ENCODE peak calls at places on chromosomes 13 and 19, in five cellular contexts. One of them, this sample, is unnamed.

GRCh38 chr13:98343461-98343860 is 166.4 kb upstream of the RNF113B start:
- DNase-seq in neural progenitor cell: peak
- DNase-seq in mammary epithelial cell: no peak
- DNase-seq in heart left ventricle: no peak
- DNase-seq in breast epithelium: no peak
- DNase-seq in this sample: no peak

GRCh38 chr13:21076265-21076653 is 14.9 kb upstream of the LATS2 start:
- DNase-seq in neural progenitor cell: no peak
- DNase-seq in mammary epithelial cell: no peak
- DNase-seq in heart left ventricle: no peak
- DNase-seq in breast epithelium: no peak
- DNase-seq in this sample: no peak

GRCh38 chr19:43562698-43563241 is 12.6 kb downstream of the XRCC1 start:
- DNase-seq in neural progenitor cell: no peak
- DNase-seq in mammary epithelial cell: peak
- DNase-seq in heart left ventricle: peak
- DNase-seq in breast epithelium: no peak
- DNase-seq in this sample: peak

GRCh38 chr13:57631607-57632275 is at the start of gene PCDH17:
- DNase-seq in neural progenitor cell: peak
- DNase-seq in mammary epithelial cell: no peak
- DNase-seq in heart left ventricle: peak
- DNase-seq in breast epithelium: peak
- DNase-seq in this sample: no peak

GRCh38 chr13:106138620-106139019 is 396.8 kb downstream of the EFNB2 start:
- DNase-seq in neural progenitor cell: no peak
- DNase-seq in mammary epithelial cell: no peak
- DNase-seq in heart left ventricle: no peak
- DNase-seq in breast epithelium: no peak
- DNase-seq in this sample: no peak

GRCh38 chr19:32343550-32344262 is 1.7 kb upstream of the ZNF507 start:
- DNase-seq in neural progenitor cell: no peak
- DNase-seq in mammary epithelial cell: peak
- DNase-seq in heart left ventricle: no peak
- DNase-seq in breast epithelium: no peak
- DNase-seq in this sample: no peak

GRCh38 chr13:27622102-27622820 is 569 bp downstream of the POLR1D start:
- DNase-seq in neural progenitor cell: no peak
- DNase-seq in mammary epithelial cell: no peak
- DNase-seq in heart left ventricle: no peak
- DNase-seq in breast epithelium: no peak
- DNase-seq in this sample: no peak

GRCh38 chr13:23558675-23559536 is 11.3 kb upstream of the TNFRSF19 start:
- DNase-seq in neural progenitor cell: no peak
- DNase-seq in mammary epithelial cell: peak
- DNase-seq in heart left ventricle: no peak
- DNase-seq in breast epithelium: no peak
- DNase-seq in this sample: peak

GRCh38 chr19:57776764-57777296 is 7.4 kb downstream of the ZNF586 start:
- DNase-seq in neural progenitor cell: no peak
- DNase-seq in mammary epithelial cell: no peak
- DNase-seq in heart left ventricle: no peak
- DNase-seq in breast epithelium: no peak
- DNase-seq in this sample: no peak

GRCh38 chr13:33251131-33251629 is 34.4 kb downstream of the STARD13 start:
- DNase-seq in neural progenitor cell: no peak
- DNase-seq in mammary epithelial cell: peak
- DNase-seq in heart left ventricle: peak
- DNase-seq in breast epithelium: no peak
- DNase-seq in this sample: no peak

GRCh38 chr19:45297674-45298073 is 25.0 kb downstream of the CKM start:
- DNase-seq in neural progenitor cell: no peak
- DNase-seq in mammary epithelial cell: no peak
- DNase-seq in heart left ventricle: no peak
- DNase-seq in breast epithelium: no peak
- DNase-seq in this sample: no peak

GRCh38 chr19:16328824-16329482 is 4.3 kb downstream of the KLF2 start:
- DNase-seq in neural progenitor cell: no peak
- DNase-seq in mammary epithelial cell: no peak
- DNase-seq in heart left ventricle: peak
- DNase-seq in breast epithelium: no peak
- DNase-seq in this sample: no peak

GRCh38 chr13:109764474-109765292 is 21.7 kb downstream of the IRS2 start:
- DNase-seq in neural progenitor cell: peak
- DNase-seq in mammary epithelial cell: peak
- DNase-seq in heart left ventricle: no peak
- DNase-seq in breast epithelium: no peak
- DNase-seq in this sample: no peak

GRCh38 chr19:56107626-56108351 is 13.3 kb downstream of the ZNF787 start:
- DNase-seq in neural progenitor cell: no peak
- DNase-seq in mammary epithelial cell: no peak
- DNase-seq in heart left ventricle: no peak
- DNase-seq in breast epithelium: no peak
- DNase-seq in this sample: no peak

GRCh38 chr13:20197361-20197834 is 4.7 kb upstream of the GJB2 start:
- DNase-seq in neural progenitor cell: peak
- DNase-seq in mammary epithelial cell: peak
- DNase-seq in heart left ventricle: no peak
- DNase-seq in breast epithelium: no peak
- DNase-seq in this sample: no peak

GRCh38 chr19:29421186-29421525 is 104.6 kb upstream of the VSTM2B start:
- DNase-seq in neural progenitor cell: no peak
- DNase-seq in mammary epithelial cell: no peak
- DNase-seq in heart left ventricle: no peak
- DNase-seq in breast epithelium: no peak
- DNase-seq in this sample: no peak

GRCh38 chr13:28636078-28636477 is 22.9 kb upstream of the POMP start:
- DNase-seq in neural progenitor cell: no peak
- DNase-seq in mammary epithelial cell: no peak
- DNase-seq in heart left ventricle: no peak
- DNase-seq in breast epithelium: no peak
- DNase-seq in this sample: no peak

GRCh38 chr19:12126707-12127106 is 13.4 kb downstream of the ZNF20 start:
- DNase-seq in neural progenitor cell: peak
- DNase-seq in mammary epithelial cell: no peak
- DNase-seq in heart left ventricle: no peak
- DNase-seq in breast epithelium: no peak
- DNase-seq in this sample: no peak

GRCh38 chr19:48509467-48510194 is 2.0 kb downstream of the LMTK3 start:
- DNase-seq in neural progenitor cell: peak
- DNase-seq in mammary epithelial cell: no peak
- DNase-seq in heart left ventricle: no peak
- DNase-seq in breast epithelium: no peak
- DNase-seq in this sample: no peak

GRCh38 chr19:55027472-55028337 is 10.4 kb downstream of the GP6 start:
- DNase-seq in neural progenitor cell: no peak
- DNase-seq in mammary epithelial cell: no peak
- DNase-seq in heart left ventricle: no peak
- DNase-seq in breast epithelium: no peak
- DNase-seq in this sample: no peak

GRCh38 chr13:54611400-54611799 is 1582.8 kb downstream of the OLFM4 start:
- DNase-seq in neural progenitor cell: peak
- DNase-seq in mammary epithelial cell: no peak
- DNase-seq in heart left ventricle: no peak
- DNase-seq in breast epithelium: no peak
- DNase-seq in this sample: no peak

GRCh38 chr13:39350461-39350881 is 252.5 kb downstream of the LHFPL6 start:
- DNase-seq in neural progenitor cell: peak
- DNase-seq in mammary epithelial cell: no peak
- DNase-seq in heart left ventricle: peak
- DNase-seq in breast epithelium: no peak
- DNase-seq in this sample: no peak

GRCh38 chr13:113651511-113652403 is 6.2 kb downstream of the ATP4B start:
- DNase-seq in neural progenitor cell: no peak
- DNase-seq in mammary epithelial cell: no peak
- DNase-seq in heart left ventricle: peak
- DNase-seq in breast epithelium: peak
- DNase-seq in this sample: no peak

GRCh38 chr19:18865973-18866799 is 29.8 kb downstream of the CERS1 start:
- DNase-seq in neural progenitor cell: peak
- DNase-seq in mammary epithelial cell: peak
- DNase-seq in heart left ventricle: peak
- DNase-seq in breast epithelium: no peak
- DNase-seq in this sample: peak

GRCh38 chr13:96958286-96958891 is 35.9 kb downstream of the OXGR1 start:
- DNase-seq in neural progenitor cell: peak
- DNase-seq in mammary epithelial cell: peak
- DNase-seq in heart left ventricle: no peak
- DNase-seq in breast epithelium: no peak
- DNase-seq in this sample: no peak

GRCh38 chr19:11418166-11418517 is 972 bp downstream of the RGL3 start:
- DNase-seq in neural progenitor cell: no peak
- DNase-seq in mammary epithelial cell: no peak
- DNase-seq in heart left ventricle: no peak
- DNase-seq in breast epithelium: no peak
- DNase-seq in this sample: no peak

GRCh38 chr19:35725216-35725861 is 7.5 kb downstream of the KMT2B start:
- DNase-seq in neural progenitor cell: no peak
- DNase-seq in mammary epithelial cell: no peak
- DNase-seq in heart left ventricle: no peak
- DNase-seq in breast epithelium: no peak
- DNase-seq in this sample: no peak

GRCh38 chr19:16274466-16274865 is 50.2 kb upstream of the KLF2 start:
- DNase-seq in neural progenitor cell: no peak
- DNase-seq in mammary epithelial cell: no peak
- DNase-seq in heart left ventricle: no peak
- DNase-seq in breast epithelium: no peak
- DNase-seq in this sample: no peak

GRCh38 chr19:50933640-50934039 is 19.2 kb downstream of the KLK5 start:
- DNase-seq in neural progenitor cell: no peak
- DNase-seq in mammary epithelial cell: peak
- DNase-seq in heart left ventricle: no peak
- DNase-seq in breast epithelium: no peak
- DNase-seq in this sample: no peak

GRCh38 chr19:33320636-33321035 is 18.3 kb upstream of the CEBPA start:
- DNase-seq in neural progenitor cell: no peak
- DNase-seq in mammary epithelial cell: no peak
- DNase-seq in heart left ventricle: no peak
- DNase-seq in breast epithelium: no peak
- DNase-seq in this sample: no peak

DNA sequence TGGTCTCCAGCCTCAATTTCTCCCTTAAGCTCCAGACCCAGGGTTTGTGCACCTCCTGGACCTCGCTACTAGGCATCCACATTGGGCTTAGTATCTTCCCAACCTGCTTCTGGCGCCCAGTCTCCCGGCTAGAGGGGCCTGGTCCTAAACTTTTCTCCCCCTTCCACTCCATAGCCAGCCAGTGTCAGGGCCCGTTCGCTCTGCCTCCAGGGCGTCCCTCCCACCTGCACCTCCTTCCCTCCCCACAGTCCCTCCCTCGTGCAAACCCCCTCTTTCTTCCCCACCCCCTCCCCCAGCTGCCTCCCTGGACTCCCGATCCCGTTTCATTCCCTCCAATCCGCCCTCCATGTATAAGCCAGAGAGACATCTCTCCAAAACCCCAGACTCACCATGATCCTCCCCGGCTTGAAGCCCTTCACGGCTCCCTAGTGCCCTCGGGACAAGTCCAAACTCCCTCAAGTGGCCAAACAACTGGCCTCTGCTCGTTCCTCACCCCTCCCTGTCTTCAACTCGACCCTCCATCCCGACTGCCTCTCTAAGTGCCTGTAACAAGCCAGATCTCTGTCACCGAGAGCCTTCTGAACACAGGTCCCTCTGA is 1.0 kb upstream of the SAMD4B start:
- DNase-seq in neural progenitor cell: peak
- DNase-seq in mammary epithelial cell: no peak
- DNase-seq in heart left ventricle: peak
- DNase-seq in breast epithelium: no peak
- DNase-seq in this sample: no peak
- TF ChIP-seq CTCF in neural progenitor cell: no peak
- TF ChIP-seq CTCF in mammary epithelial cell: no peak
- TF ChIP-seq CTCF in heart left ventricle: no peak
- TF ChIP-seq CTCF in breast epithelium: no peak
- TF ChIP-seq CTCF in this sample: no peak

GRCh38 chr19:2944775-2945574 is at the start of gene ZNF77:
- DNase-seq in neural progenitor cell: peak
- DNase-seq in mammary epithelial cell: peak
- DNase-seq in heart left ventricle: peak
- DNase-seq in breast epithelium: peak
- DNase-seq in this sample: peak
- TF ChIP-seq CTCF in neural progenitor cell: no peak
- TF ChIP-seq CTCF in mammary epithelial cell: no peak
- TF ChIP-seq CTCF in heart left ventricle: no peak
- TF ChIP-seq CTCF in breast epithelium: peak
- TF ChIP-seq CTCF in this sample: no peak

DNA sequence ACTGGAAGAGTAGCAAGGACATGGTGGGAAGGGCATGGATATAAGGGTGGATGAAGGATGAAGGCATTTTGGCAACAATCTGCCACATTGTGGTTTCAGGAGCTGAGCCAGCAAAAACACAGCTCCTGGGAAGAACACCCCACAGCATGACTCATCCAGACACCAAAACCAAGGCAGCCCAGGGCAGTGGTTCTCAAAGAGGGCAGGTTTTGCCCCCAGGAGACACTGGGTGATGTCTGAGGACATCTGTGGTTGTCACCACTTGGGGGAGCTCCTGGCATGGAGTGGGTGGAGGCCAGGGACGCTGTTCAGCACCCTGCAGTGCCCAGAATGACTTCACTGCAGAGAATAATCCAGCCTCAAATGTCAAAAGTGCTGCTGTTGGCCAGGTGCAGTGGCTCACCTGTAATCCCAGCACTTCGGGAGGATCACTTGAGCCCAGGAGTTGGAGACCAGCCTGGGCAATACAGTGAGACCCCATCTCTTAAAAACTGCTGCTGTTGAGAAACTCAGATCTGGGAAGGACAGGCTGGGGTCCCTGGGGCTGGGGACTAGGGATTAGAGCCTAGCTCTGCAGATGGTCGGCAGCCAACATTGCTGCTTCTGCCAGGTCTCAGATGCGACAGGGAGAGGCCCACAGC is 16.1 kb downstream of the ZFR2 start:
- DNase-seq in neural progenitor cell: no peak
- DNase-seq in mammary epithelial cell: peak
- DNase-seq in heart left ventricle: no peak
- DNase-seq in breast epithelium: no peak
- DNase-seq in this sample: no peak
- TF ChIP-seq CTCF in neural progenitor cell: no peak
- TF ChIP-seq CTCF in mammary epithelial cell: peak
- TF ChIP-seq CTCF in heart left ventricle: no peak
- TF ChIP-seq CTCF in breast epithelium: no peak
- TF ChIP-seq CTCF in this sample: no peak

GRCh38 chr19:14091885-14092462 is 1.4 kb upstream of the SAMD1 start:
- DNase-seq in neural progenitor cell: peak
- DNase-seq in mammary epithelial cell: no peak
- DNase-seq in heart left ventricle: no peak
- DNase-seq in breast epithelium: no peak
- DNase-seq in this sample: no peak

GRCh38 chr19:14090509-14091085 is at the start of gene SAMD1:
- DNase-seq in neural progenitor cell: peak
- DNase-seq in mammary epithelial cell: peak
- DNase-seq in heart left ventricle: peak
- DNase-seq in breast epithelium: peak
- DNase-seq in this sample: peak

GRCh38 chr19:14089662-14090508 is 666 bp downstream of the SAMD1 start:
- DNase-seq in neural progenitor cell: peak
- DNase-seq in mammary epithelial cell: peak
- DNase-seq in heart left ventricle: peak
- DNase-seq in breast epithelium: no peak
- DNase-seq in this sample: peak

GRCh38 chr19:14089412-14089661 is 1.2 kb downstream of the SAMD1 start:
- DNase-seq in neural progenitor cell: peak
- DNase-seq in mammary epithelial cell: no peak
- DNase-seq in heart left ventricle: no peak
- DNase-seq in breast epithelium: no peak
- DNase-seq in this sample: no peak

GRCh38 chr19:14091086-14091884 is 734 bp upstream of the SAMD1 start:
- DNase-seq in neural progenitor cell: no peak
- DNase-seq in mammary epithelial cell: peak
- DNase-seq in heart left ventricle: no peak
- DNase-seq in breast epithelium: no peak
- DNase-seq in this sample: peak
- TF ChIP-seq CTCF in neural progenitor cell: peak
- TF ChIP-seq CTCF in mammary epithelial cell: peak
- TF ChIP-seq CTCF in heart left ventricle: no peak
- TF ChIP-seq CTCF in breast epithelium: peak
- TF ChIP-seq CTCF in this sample: peak